ENCODE peak calls at places on chromosomes 5 and 9, in eight cellular contexts. V is tibial artery; M is T-helper 22 cell; Y is fibroblast of the aortic adventitia; E is Kasumi-1; R is germinal center; W is skeletal muscle cell; P is activated naive CD8-positive, alpha-beta T cell treated with anti-CD3 and anti-CD28 coated beads for 36 hours. O is an unnamed sample.
A peak's percentile ranks its signal among the peaks of the same experiment; 100 is the strongest.

GRCh38 chr9:97980918-97981827 is 2.0 kb upstream of the ANP32B start:
- DNase-seq in V (no peak), M (no peak), Y (peak; percentile 41), E (no peak), R (no peak), W (no peak), P (no peak), O (peak; percentile 69)

GRCh38 chr5:81194633-81195333 is 38.3 kb upstream of the CKMT2 start:
- DNase-seq in V (peak; percentile 85), M (peak; percentile 40), Y (peak; percentile 78), E (peak; percentile 77), R (peak; percentile 87), W (peak; percentile 28), P (peak; percentile 84), O (peak; percentile 87)

GRCh38 chr5:68547621-68548020 is 332.1 kb downstream of the PIK3R1 start:
- DNase-seq in V (no peak), M (no peak), Y (no peak), E (no peak), R (no peak), W (no peak), P (no peak), O (no peak)

GRCh38 chr9:93099551-93100264 is 3.7 kb downstream of the CARD19 start:
- DNase-seq in V (peak; percentile 58), M (no peak), Y (no peak), E (no peak), R (no peak), W (no peak), P (no peak), O (no peak)

GRCh38 chr9:95773061-95773433 is 102.4 kb upstream of the ERCC6L2 start:
- DNase-seq in V (no peak), M (no peak), Y (peak; percentile 86), E (no peak), R (no peak), W (no peak), P (no peak), O (no peak)

GRCh38 chr5:132104561-132104960 is 31.0 kb downstream of the CSF2 start:
- DNase-seq in V (no peak), M (no peak), Y (peak; percentile 68), E (no peak), R (no peak), W (no peak), P (no peak), O (no peak)

GRCh38 chr5:32642276-32643002 is 57.1 kb downstream of the SUB1 start:
- DNase-seq in V (no peak), M (no peak), Y (peak; percentile 63), E (no peak), R (no peak), W (no peak), P (no peak), O (no peak)

GRCh38 chr9:23825700-23826099 is 340 bp downstream of the ELAVL2 start:
- DNase-seq in V (no peak), M (no peak), Y (peak; percentile 4), E (no peak), R (no peak), W (no peak), P (no peak), O (no peak)